ENCODE peak calls at places on chromosomes 2 and 18, in seven cellular contexts. L is upper lobe of right lung, B is left lung, C is heart right ventricle, A is neural progenitor cell, G is psoas muscle, S is prostate gland. U is an unnamed sample. For H3K4me1, the result is how much of the 10 kb centered on the place peaks cover.

GRCh38 chr2:223319601-223320000 is 267.6 kb downstream of the KCNE4 start:
- DNase-seq in L (no peak), B (no peak), C (no peak), A (no peak), G (no peak), S (no peak), U (no peak)

GRCh38 chr2:171411791-171412483 is 21.9 kb downstream of the METTL8 start:
- DNase-seq in L (no peak), B (no peak), C (no peak), A (no peak), G (no peak), S (no peak), U (no peak)

GRCh38 chr18:2971741-2972552 is 41.0 kb downstream of the LPIN2 start:
- DNase-seq in L (peak), B (peak), C (peak), A (no peak), G (no peak), S (no peak), U (peak)

GRCh38 chr2:84613082-84613481 is 96.8 kb downstream of the DNAH6 start:
- DNase-seq in L (no peak), B (no peak), C (no peak), A (no peak), G (no peak), S (no peak), U (no peak)

GRCh38 chr2:208279236-208279635 is 13.2 kb downstream of the PIKFYVE start:
- DNase-seq in L (no peak), B (no peak), C (no peak), A (no peak), G (no peak), S (no peak), U (no peak)

GRCh38 chr18:58228176-58228575 is 184.2 kb downstream of the NEDD4L start:
- DNase-seq in L (no peak), B (no peak), C (no peak), A (no peak), G (no peak), S (no peak), U (no peak)

GRCh38 chr2:151760139-151760650 is 25.9 kb upstream of the NEB start:
- DNase-seq in L (no peak), B (no peak), C (no peak), A (peak), G (peak), S (no peak), U (no peak)

GRCh38 chr2:119674711-119675500 is 4.1 kb upstream of the TMEM177 start:
- DNase-seq in L (no peak), B (no peak), C (no peak), A (peak), G (no peak), S (no peak), U (no peak)

GRCh38 chr2:26652361-26653041 is 11.3 kb upstream of the CIB4 start:
- DNase-seq in L (peak), B (no peak), C (no peak), A (no peak), G (no peak), S (no peak), U (peak)

GRCh38 chr2:39379643-39380524 is 57.2 kb downstream of the MAP4K3 start:
- DNase-seq in L (no peak), B (no peak), C (peak), A (peak), G (no peak), S (peak), U (no peak)

GRCh38 chr2:19600982-19601381 is 242.6 kb upstream of the OSR1 start:
- DNase-seq in L (no peak), B (no peak), C (no peak), A (no peak), G (no peak), S (no peak), U (no peak)

GRCh38 chr2:127085260-127085666 is 21.7 kb downstream of the BIN1 start:
- DNase-seq in L (peak), B (no peak), C (no peak), A (peak), G (peak), S (no peak), U (no peak)

GRCh38 chr2:12890481-12890980 is 173.8 kb downstream of the TRIB2 start:
- DNase-seq in L (no peak), B (no peak), C (no peak), A (no peak), G (no peak), S (no peak), U (no peak)

GRCh38 chr2:56100791-56101312 is 82.9 kb upstream of the CCDC85A start:
- DNase-seq in L (no peak), B (no peak), C (no peak), A (no peak), G (no peak), S (no peak), U (no peak)

GRCh38 chr2:205435970-205436369 is 246.3 kb upstream of the NRP2 start:
- DNase-seq in L (no peak), B (no peak), C (no peak), A (no peak), G (no peak), S (no peak), U (no peak)

GRCh38 chr2:240894836-240895558 is 959 bp downstream of the MAB21L4 start:
- DNase-seq in L (no peak), B (peak), C (no peak), A (no peak), G (no peak), S (no peak), U (no peak)

GRCh38 chr2:228675042-228675441 is 493.6 kb upstream of the SPHKAP start:
- DNase-seq in L (no peak), B (no peak), C (no peak), A (no peak), G (no peak), S (no peak), U (no peak)

GRCh38 chr2:209642146-209642815 is 129.4 kb upstream of the UNC80 start:
- DNase-seq in L (no peak), B (no peak), C (no peak), A (no peak), G (no peak), S (no peak), U (no peak)

GRCh38 chr2:113795405-113795920 is 39.0 kb upstream of the SLC35F5 start:
- DNase-seq in L (no peak), B (no peak), C (no peak), A (peak), G (no peak), S (no peak), U (no peak)

GRCh38 chr2:147449323-147450080 is 395.3 kb upstream of the ACVR2A start:
- DNase-seq in L (no peak), B (no peak), C (no peak), A (peak), G (no peak), S (no peak), U (no peak)

GRCh38 chr18:40094441-40094840 is 1860.6 kb upstream of the PIK3C3 start:
- DNase-seq in L (no peak), B (no peak), C (no peak), A (no peak), G (no peak), S (no peak), U (no peak)

GRCh38 chr2:100877555-100877954 is 57.6 kb downstream of the NPAS2 start:
- DNase-seq in L (no peak), B (no peak), C (no peak), A (no peak), G (peak), S (no peak), U (no peak)

GRCh38 chr2:61512768-61513398 is 25.3 kb downstream of the XPO1 start:
- DNase-seq in L (no peak), B (no peak), C (no peak), A (peak), G (no peak), S (no peak), U (no peak)

GRCh38 chr2:69387770-69388481 is 899 bp upstream of the GFPT1 start:
- DNase-seq in L (no peak), B (no peak), C (peak), A (peak), G (no peak), S (no peak), U (no peak)

GRCh38 chr2:203675086-203675485 is 31.4 kb upstream of the CD28 start:
- DNase-seq in L (no peak), B (no peak), C (no peak), A (no peak), G (no peak), S (no peak), U (no peak)

GRCh38 chr2:9239616-9240015 is 33.0 kb downstream of the ASAP2 start:
- DNase-seq in L (no peak), B (no peak), C (no peak), A (no peak), G (no peak), S (no peak), U (peak)

GRCh38 chr2:20613342-20613916 is 37.5 kb downstream of the HS1BP3 start:
- DNase-seq in L (peak), B (peak), C (no peak), A (no peak), G (no peak), S (no peak), U (peak)

GRCh38 chr2:232693344-232693743 is 3.8 kb upstream of the GIGYF2 start:
- DNase-seq in L (no peak), B (no peak), C (no peak), A (no peak), G (no peak), S (no peak), U (no peak)

GRCh38 chr18:12944724-12945123 is 3.1 kb upstream of the SEH1L start:
- DNase-seq in L (no peak), B (no peak), C (peak), A (no peak), G (peak), S (peak), U (peak)

GRCh38 chr18:75551071-75551470 is 123.6 kb upstream of the SMIM21 start:
- DNase-seq in L (no peak), B (no peak), C (no peak), A (no peak), G (no peak), S (no peak), U (no peak)

GRCh38 chr18:9417081-9417841 is 58.1 kb upstream of the RALBP1 start:
- DNase-seq in L (no peak), B (peak), C (no peak), A (peak), G (peak), S (no peak), U (no peak)

GRCh38 chr2:239150125-239151011 is 250.5 kb downstream of the HDAC4 start:
- DNase-seq in L (peak), B (no peak), C (no peak), A (no peak), G (no peak), S (no peak), U (no peak)

GRCh38 chr2:208407667-208408066 is 1.1 kb downstream of the PTH2R start:
- DNase-seq in L (no peak), B (no peak), C (no peak), A (peak), G (no peak), S (no peak), U (no peak)

GRCh38 chr2:63614448-63614968 is 25.7 kb downstream of the MDH1 start:
- DNase-seq in L (no peak), B (no peak), C (no peak), A (peak), G (no peak), S (no peak), U (no peak)

GRCh38 chr2:140586379-140586778 is 1544.4 kb downstream of the LRP1B start:
- DNase-seq in L (no peak), B (no peak), C (no peak), A (peak), G (no peak), S (no peak), U (no peak)

GRCh38 chr2:149470046-149470445 is 117.5 kb downstream of the MMADHC start:
- DNase-seq in L (no peak), B (no peak), C (no peak), A (no peak), G (no peak), S (no peak), U (no peak)

GRCh38 chr2:173150087-173150486 is 74.4 kb downstream of the MAP3K20 start:
- DNase-seq in L (no peak), B (no peak), C (no peak), A (no peak), G (no peak), S (no peak), U (no peak)

GRCh38 chr2:102317715-102318114 is 6.4 kb downstream of the IL1RL1 start:
- DNase-seq in L (no peak), B (no peak), C (no peak), A (peak), G (no peak), S (no peak), U (no peak)
- H3K4me1 ChIP-seq in L (under half), B (under half), C (under half), A (under half), G (under half), S (under half), U (under half)

DNA sequence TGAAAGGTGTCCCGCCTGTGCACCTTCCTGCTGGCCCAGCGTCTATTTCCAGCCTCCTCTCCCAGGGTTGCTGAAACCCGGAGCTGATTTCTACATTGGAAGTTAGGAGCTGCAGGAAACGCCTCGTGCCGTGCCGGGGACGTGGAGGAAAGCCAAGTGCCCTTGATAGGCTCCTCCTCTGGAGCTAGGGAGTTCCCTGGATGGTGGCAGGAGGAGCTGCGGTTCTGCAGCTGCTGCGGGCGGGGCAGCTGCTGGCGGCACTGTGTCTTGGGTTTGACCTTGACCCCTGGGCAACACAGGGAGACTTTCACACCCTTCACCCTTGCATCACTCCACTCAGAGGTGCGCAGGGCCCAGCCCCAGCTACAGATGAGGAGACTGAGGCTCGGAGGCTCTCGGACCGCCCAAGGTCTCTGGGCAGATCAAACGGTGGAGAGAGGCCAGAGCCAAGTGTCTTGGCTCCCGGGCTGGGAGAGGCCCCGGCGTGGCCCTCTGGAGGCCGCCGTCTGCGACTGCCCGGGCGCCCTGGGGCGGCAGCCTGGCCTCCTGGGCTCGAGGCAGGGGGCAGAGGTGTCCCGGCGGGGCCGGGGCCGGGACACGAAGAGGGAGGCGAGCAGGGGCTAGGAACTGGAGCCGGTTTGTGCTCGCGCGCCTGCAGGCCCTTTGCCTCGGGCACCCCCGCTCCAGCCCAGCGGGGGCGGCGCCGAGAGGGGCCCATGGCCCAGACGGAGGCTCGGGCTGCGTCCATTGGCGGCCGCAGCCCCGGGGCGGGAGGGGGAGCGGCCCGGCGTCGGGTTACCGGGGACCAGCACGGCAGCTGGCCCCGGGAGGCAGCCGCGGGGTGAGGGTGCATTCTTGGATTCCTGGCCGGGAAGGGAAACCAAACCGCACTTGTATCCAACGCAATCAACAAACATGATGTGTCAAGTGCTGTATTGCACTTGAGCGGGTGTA is 129.7 kb upstream of the SLC1A4 start:
- DNase-seq in L (peak), B (peak), C (peak), A (peak), G (peak), S (peak), U (peak)
- H3K4me1 ChIP-seq in L (under half), B (under half), C (under half), A (under half), G (under half), S (under half), U (under half)

GRCh38 chr2:217711236-217711635 is 291.6 kb downstream of the TNS1 start:
- DNase-seq in L (no peak), B (no peak), C (no peak), A (no peak), G (no peak), S (no peak), U (no peak)
- H3K4me1 ChIP-seq in L (under half), B (under half), C (under half), A (under half), G (under half), S (under half), U (under half)

GRCh38 chr2:42210203-42210602 is 41.0 kb downstream of the EML4 start:
- DNase-seq in L (no peak), B (no peak), C (no peak), A (no peak), G (no peak), S (no peak), U (no peak)
- H3K4me1 ChIP-seq in L (under half), B (under half), C (under half), A (under half), G (under half), S (under half), U (under half)

GRCh38 chr2:45843136-45843535 is 191.7 kb downstream of the PRKCE start:
- DNase-seq in L (no peak), B (no peak), C (no peak), A (no peak), G (no peak), S (no peak), U (no peak)

GRCh38 chr2:45841752-45842407 is 190.4 kb downstream of the PRKCE start:
- DNase-seq in L (no peak), B (no peak), C (no peak), A (no peak), G (no peak), S (no peak), U (no peak)

GRCh38 chr2:45845566-45845965 is 194.1 kb downstream of the PRKCE start:
- DNase-seq in L (no peak), B (no peak), C (no peak), A (no peak), G (no peak), S (no peak), U (no peak)

GRCh38 chr2:45840481-45840880 is 189.0 kb downstream of the PRKCE start:
- DNase-seq in L (no peak), B (no peak), C (no peak), A (no peak), G (no peak), S (no peak), U (no peak)

GRCh38 chr2:45845058-45845457 is 193.6 kb downstream of the PRKCE start:
- DNase-seq in L (no peak), B (no peak), C (no peak), A (no peak), G (no peak), S (no peak), U (no peak)
- H3K4me1 ChIP-seq in L (under half), B (under half), C (under half), A (under half), G (under half), S (under half), U (under half)

GRCh38 chr2:217832115-217832514 is 170.7 kb downstream of the TNS1 start:
- DNase-seq in L (no peak), B (no peak), C (no peak), A (no peak), G (peak), S (no peak), U (no peak)
- H3K4me1 ChIP-seq in L (under half), B (under half), C (under half), A (under half), G (half or more), S (under half), U (under half)

GRCh38 chr2:29066271-29066860 is 8.0 kb downstream of the PCARE start:
- DNase-seq in L (no peak), B (no peak), C (no peak), A (no peak), G (no peak), S (no peak), U (no peak)

GRCh38 chr2:29063646-29064372 is 10.5 kb downstream of the PCARE start:
- DNase-seq in L (no peak), B (no peak), C (no peak), A (peak), G (peak), S (peak), U (no peak)

GRCh38 chr2:29065479-29065847 is 8.9 kb downstream of the PCARE start:
- DNase-seq in L (no peak), B (no peak), C (no peak), A (no peak), G (no peak), S (no peak), U (no peak)

GRCh38 chr2:29063056-29063455 is 11.3 kb downstream of the PCARE start:
- DNase-seq in L (peak), B (no peak), C (no peak), A (no peak), G (no peak), S (no peak), U (no peak)

DNA sequence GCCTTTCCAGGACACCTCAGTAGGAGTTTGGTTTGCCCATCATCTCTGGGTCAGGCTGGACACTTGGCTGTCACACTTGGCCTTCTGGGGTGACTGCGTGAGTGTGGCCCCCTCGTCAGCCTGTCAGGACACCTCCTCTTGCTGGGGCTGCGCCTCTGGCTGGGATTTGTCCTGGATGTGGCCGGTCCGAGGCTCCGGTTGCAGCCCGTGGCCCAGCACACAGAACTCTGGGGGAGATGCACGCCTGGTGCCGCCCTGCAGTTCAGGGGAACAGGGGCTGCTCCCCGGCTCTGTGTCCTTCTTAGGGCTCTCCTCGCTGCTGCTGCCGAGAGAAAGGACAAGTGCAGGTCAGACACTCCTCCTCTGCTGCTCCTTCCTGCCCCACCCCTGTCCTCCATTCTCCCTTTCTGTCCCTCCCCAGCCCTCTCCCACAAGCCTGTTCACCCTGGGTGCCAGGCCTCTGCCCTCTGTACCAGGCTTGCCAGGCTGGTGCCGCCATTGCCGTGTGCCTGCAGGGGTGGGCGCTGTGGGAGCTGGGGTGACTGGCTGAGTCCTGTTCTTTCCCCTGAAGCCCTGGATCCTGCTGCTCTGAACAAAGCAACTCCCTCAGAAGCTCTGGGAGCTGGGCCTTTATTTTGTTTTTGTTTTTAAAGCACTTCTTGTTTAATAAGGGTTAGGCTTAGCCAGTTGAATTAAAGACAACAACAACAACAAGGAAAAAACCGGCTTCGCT is 9.4 kb downstream of the PCARE start:
- DNase-seq in L (no peak), B (no peak), C (no peak), A (peak), G (no peak), S (no peak), U (no peak)
- H3K4me1 ChIP-seq in L (under half), B (under half), C (under half), A (under half), G (under half), S (under half), U (under half)

DNA sequence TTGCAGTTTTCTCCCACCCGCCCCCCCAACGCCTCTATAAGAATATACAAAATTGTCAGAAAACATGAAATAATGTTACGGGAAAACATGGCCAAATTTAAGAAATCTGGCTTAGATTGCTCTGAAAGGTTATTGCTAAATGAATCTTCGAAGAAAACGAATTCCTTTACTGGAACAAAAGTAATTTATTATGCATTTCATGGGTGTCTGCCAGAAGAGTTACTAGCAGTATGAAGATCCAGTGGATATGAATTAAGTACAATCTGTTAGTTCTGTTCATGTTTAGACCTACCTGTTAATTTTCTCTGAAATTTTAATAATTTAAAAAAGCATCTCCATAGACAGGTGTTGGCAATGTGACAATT is 21.9 kb downstream of the GATA6 start:
- DNase-seq in L (no peak), B (no peak), C (no peak), A (no peak), G (no peak), S (no peak), U (no peak)
- H3K4me1 ChIP-seq in L (half or more), B (under half), C (under half), A (under half), G (under half), S (under half), U (under half)

U was measured in ascending aorta.